ENCODE peak calls at places on chromosome 18, in six cellular contexts. Q is left lobe of liver; F is C1 segment of cervical spinal cord; E is IMR-90; T is AG20443; D is activated CD4-positive, alpha-beta T cell treated with anti-CD3 and anti-CD28 coated beads for 4 hours. I is an unnamed sample.
A peak's percentile ranks its signal among the peaks of the same experiment; 100 is the strongest.

GRCh38 chr18:55186588-55186987 is 227.3 kb upstream of the CCDC68 start:
- DNase-seq in E (no peak), T (no peak), F (no peak), D (no peak), Q (no peak), I (no peak)

GRCh38 chr18:12373032-12373770 is 3.8 kb downstream of the AFG3L2 start:
- DNase-seq in T (no peak), F (no peak), E (no peak), D (no peak), Q (no peak), I (no peak)

GRCh38 chr18:25239636-25240468 is 112.1 kb downstream of the ZNF521 start:
- DNase-seq in E (peak; percentile 35), T (no peak), Q (no peak), D (no peak), F (no peak), I (no peak)

GRCh38 chr18:3481696-3482210 is 31.8 kb downstream of the TGIF1 start:
- DNase-seq in Q (no peak), F (no peak), T (peak; percentile 61), E (peak; percentile 38), D (peak; percentile 42), I (no peak)

GRCh38 chr18:63977040-63977439 is 7.2 kb downstream of the SERPINB8 start:
- DNase-seq in F (no peak), T (no peak), Q (no peak), E (no peak), D (no peak), I (no peak)

GRCh38 chr18:11494093-11494492 is 115.3 kb upstream of the SLC35G4 start:
- DNase-seq in D (no peak), E (peak; percentile 7), F (no peak), Q (no peak), T (peak; percentile 27), I (no peak)

GRCh38 chr18:44759925-44760342 is 79.2 kb downstream of the SETBP1 start:
- DNase-seq in E (no peak), F (no peak), T (no peak), Q (no peak), D (no peak), I (no peak)

GRCh38 chr18:51028201-51028805 is 1.7 kb upstream of the SMAD4 start:
- DNase-seq in F (no peak), T (no peak), E (peak; percentile 50), D (no peak), Q (no peak), I (no peak)

GRCh38 chr18:55353806-55354205 is 234.2 kb downstream of the TCF4 start:
- DNase-seq in T (peak; percentile 31), Q (no peak), E (no peak), D (no peak), F (no peak), I (no peak)

GRCh38 chr18:25503567-25504081 is 151.7 kb upstream of the ZNF521 start:
- DNase-seq in Q (no peak), F (peak; percentile 37), E (peak; percentile 87), T (peak; percentile 80), D (no peak), I (peak; percentile 53)

GRCh38 chr18:73646772-73647171 is 500.9 kb downstream of the FBXO15 start:
- DNase-seq in Q (no peak), D (no peak), T (no peak), E (peak; percentile 91), F (no peak), I (no peak)

GRCh38 chr18:35267809-35268208 is 22.2 kb downstream of the ZSCAN30 start:
- DNase-seq in Q (no peak), E (no peak), T (no peak), F (peak; percentile 25), D (peak; percentile 10), I (peak; percentile 10)

GRCh38 chr18:30908381-30908780 is 134.2 kb downstream of the DSC3 start:
- DNase-seq in T (no peak), F (no peak), D (no peak), E (no peak), Q (no peak), I (no peak)

GRCh38 chr18:74389991-74390390 is 67.1 kb downstream of the DIPK1C start:
- DNase-seq in F (no peak), Q (no peak), E (no peak), T (no peak), D (no peak), I (no peak)

GRCh38 chr18:63831080-63831788 is 56.0 kb downstream of the SERPINB7 start:
- DNase-seq in F (no peak), T (peak; percentile 45), D (no peak), Q (no peak), E (peak; percentile 84), I (no peak)

GRCh38 chr18:12046751-12047335 is 46.8 kb upstream of the ANKRD62 start:
- DNase-seq in T (no peak), D (no peak), E (no peak), F (no peak), Q (no peak), I (no peak)

GRCh38 chr18:10142496-10143160 is 228.8 kb downstream of the VAPA start:
- DNase-seq in F (peak; percentile 37), D (no peak), E (peak; percentile 31), Q (no peak), T (peak; percentile 85), I (no peak)

GRCh38 chr18:31931163-31931885 is 11.6 kb downstream of the TRAPPC8 start:
- DNase-seq in D (no peak), T (no peak), F (no peak), Q (no peak), E (peak; percentile 26), I (no peak)

GRCh38 chr18:1668284-1668683 is 763.6 kb downstream of the ADCYAP1 start:
- DNase-seq in F (no peak), D (no peak), Q (no peak), T (no peak), E (no peak), I (no peak)

GRCh38 chr18:21439453-21439852 is 161.1 kb downstream of the ESCO1 start:
- DNase-seq in D (no peak), Q (no peak), T (peak; percentile 84), E (peak; percentile 59), F (no peak), I (no peak)

GRCh38 chr18:49967914-49968313 is 154.6 kb upstream of the ACAA2 start:
- DNase-seq in Q (no peak), E (no peak), D (no peak), T (no peak), F (no peak), I (no peak)

GRCh38 chr18:46311491-46311890 is 207.3 kb downstream of the HAUS1 start:
- DNase-seq in F (no peak), E (no peak), D (no peak), T (no peak), Q (no peak), I (no peak)

GRCh38 chr18:21489119-21489750 is 111.3 kb downstream of the ESCO1 start:
- DNase-seq in T (peak; percentile 72), Q (peak; percentile 58), E (peak; percentile 66), F (no peak), D (peak; percentile 14), I (no peak)

GRCh38 chr18:42274488-42275137 is 319.6 kb downstream of the PIK3C3 start:
- DNase-seq in F (no peak), E (peak; percentile 10), T (peak; percentile 18), D (no peak), Q (no peak), I (no peak)

GRCh38 chr18:13223341-13224148 is 5.0 kb downstream of the LDLRAD4 start:
- DNase-seq in F (no peak), D (no peak), E (no peak), Q (no peak), T (no peak), I (no peak)

GRCh38 chr18:3449702-3450357 is at the start of gene TGIF1:
- DNase-seq in T (peak; percentile 60), E (peak; percentile 77), D (peak; percentile 58), Q (peak; percentile 84), F (peak; percentile 78), I (peak; percentile 44)

GRCh38 chr18:38944446-38945024 is 1378.9 kb upstream of the CELF4 start:
- DNase-seq in F (no peak), E (no peak), D (no peak), Q (no peak), T (no peak), I (no peak)

GRCh38 chr18:14939141-14939540 is 191.2 kb downstream of the ANKRD30B start:
- DNase-seq in T (no peak), E (no peak), D (no peak), F (no peak), Q (no peak), I (no peak)

GRCh38 chr18:63676526-63676925 is 14.8 kb upstream of the SERPINB3 start:
- DNase-seq in E (no peak), F (no peak), Q (no peak), T (no peak), D (no peak), I (no peak)

GRCh38 chr18:59691996-59692395 is 5.2 kb downstream of the CCBE1 start:
- DNase-seq in F (no peak), Q (no peak), E (peak; percentile 85), T (no peak), D (no peak), I (no peak)

GRCh38 chr18:7141287-7141686 is 23.7 kb upstream of the LAMA1 start:
- DNase-seq in D (no peak), Q (no peak), F (no peak), T (no peak), E (no peak), I (no peak)

GRCh38 chr18:3321133-3321812 is 59.3 kb downstream of the MYL12B start:
- DNase-seq in Q (no peak), F (no peak), E (peak; percentile 96), D (no peak), T (peak; percentile 41), I (no peak)